ENCODE peak calls at places on chromosomes 12 and 14, in eight cellular contexts. N is prostate gland, B is Peyer's patch, Q is MCF 10A, F is breast epithelium, X is PC-9, H is GM12878, G is transverse colon. T is an unnamed sample.
A peak's percentile ranks its signal among the peaks of the same experiment; 100 is the strongest.

GRCh38 chr14:68380304-68380840 is 412.5 kb downstream of the ZFP36L1 start:
- DNase-seq in N (no peak), B (no peak), Q (no peak), F (no peak), X (no peak), H (peak; percentile 94), G (no peak), T (no peak)

GRCh38 chr14:58749066-58749669 is 111.4 kb downstream of the DACT1 start:
- DNase-seq in N (peak; percentile 13), B (no peak), Q (peak; percentile 83), F (no peak), X (no peak), H (peak; percentile 86), G (peak; percentile 59), T (no peak)

GRCh38 chr12:52675301-52675701 is 4.9 kb downstream of the KRT1 start:
- DNase-seq in N (no peak), B (no peak), Q (no peak), F (no peak), X (no peak), H (no peak), G (no peak), T (no peak)

GRCh38 chr12:52879394-52880351 is 25.2 kb downstream of the KRT8 start:
- DNase-seq in N (peak; percentile 89), B (peak; percentile 89), Q (peak; percentile 94), F (peak; percentile 84), X (peak; percentile 81), H (no peak), G (peak; percentile 85), T (peak; percentile 47)

GRCh38 chr12:59182660-59183455 is 262.6 kb upstream of the LRIG3 start:
- DNase-seq in N (no peak), B (no peak), Q (no peak), F (no peak), X (no peak), H (no peak), G (no peak), T (no peak)

GRCh38 chr14:89384023-89384422 is 33.0 kb downstream of the FOXN3 start:
- DNase-seq in N (no peak), B (no peak), Q (no peak), F (no peak), X (no peak), H (peak; percentile 92), G (peak; percentile 54), T (no peak)

GRCh38 chr12:76028649-76029277 is 2.8 kb downstream of the PHLDA1 start:
- DNase-seq in N (no peak), B (no peak), Q (no peak), F (no peak), X (no peak), H (no peak), G (no peak), T (no peak)

GRCh38 chr14:35215110-35215872 is 76.9 kb upstream of the PSMA6 start:
- DNase-seq in N (no peak), B (no peak), Q (peak; percentile 61), F (no peak), X (no peak), H (no peak), G (no peak), T (no peak)

GRCh38 chr14:55767291-55767690 is 187.3 kb downstream of the KTN1 start:
- DNase-seq in N (no peak), B (no peak), Q (no peak), F (no peak), X (no peak), H (no peak), G (no peak), T (no peak)

GRCh38 chr14:55762595-55763232 is 182.7 kb downstream of the KTN1 start:
- DNase-seq in N (no peak), B (no peak), Q (no peak), F (no peak), X (no peak), H (peak; percentile 21), G (no peak), T (no peak)

GRCh38 chr14:55760801-55761200 is 180.8 kb downstream of the KTN1 start:
- DNase-seq in N (no peak), B (no peak), Q (no peak), F (no peak), X (no peak), H (no peak), G (no peak), T (no peak)

GRCh38 chr14:55766071-55766470 is 186.1 kb downstream of the KTN1 start:
- DNase-seq in N (no peak), B (no peak), Q (no peak), F (no peak), X (no peak), H (no peak), G (no peak), T (no peak)

DNA sequence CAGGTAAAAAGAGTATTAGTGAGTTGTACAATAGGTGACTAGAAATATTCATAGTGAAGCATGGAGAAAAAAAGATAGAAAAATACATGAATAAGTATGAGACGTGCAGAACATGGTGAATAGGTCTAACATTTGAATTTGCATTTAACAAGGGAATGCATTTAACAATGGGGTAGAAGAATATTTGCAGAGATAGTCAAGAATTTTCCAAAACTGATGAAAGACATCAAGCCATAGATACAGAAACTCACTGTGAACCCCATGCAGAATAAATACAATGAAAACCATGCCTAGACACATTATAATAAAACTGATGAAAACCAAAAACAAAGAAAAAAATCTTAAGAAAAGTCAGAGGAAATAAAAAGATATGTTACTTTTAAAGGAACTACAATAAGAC is 184.8 kb downstream of the KTN1 start:
- DNase-seq in N (no peak), B (no peak), Q (no peak), F (no peak), X (no peak), H (no peak), G (no peak), T (no peak)
- TF ChIP-seq CTCF in N (no peak), B (no peak), Q (no peak), F (no peak), X (no peak), H (no peak), G (no peak), T (no peak)

GRCh38 chr14:76408877-76409276 is 32.9 kb downstream of the ESRRB start:
- DNase-seq in N (no peak), B (no peak), Q (no peak), F (no peak), X (no peak), H (no peak), G (no peak), T (no peak)

GRCh38 chr14:76413962-76414665 is 38.2 kb downstream of the ESRRB start:
- DNase-seq in N (no peak), B (no peak), Q (no peak), F (no peak), X (no peak), H (no peak), G (no peak), T (no peak)

GRCh38 chr14:76407449-76408150 is 31.7 kb downstream of the ESRRB start:
- DNase-seq in N (no peak), B (no peak), Q (no peak), F (no peak), X (no peak), H (no peak), G (no peak), T (peak; percentile 26)

GRCh38 chr14:76412501-76412900 is 36.6 kb downstream of the ESRRB start:
- DNase-seq in N (no peak), B (no peak), Q (no peak), F (no peak), X (no peak), H (no peak), G (no peak), T (no peak)

GRCh38 chr14:76413106-76413961 is 37.4 kb downstream of the ESRRB start:
- DNase-seq in N (no peak), B (no peak), Q (no peak), F (no peak), X (no peak), H (no peak), G (no peak), T (no peak)
- TF ChIP-seq CTCF in N (no peak), B (no peak), Q (no peak), F (no peak), X (no peak), H (no peak), G (no peak), T (no peak)

DNA sequence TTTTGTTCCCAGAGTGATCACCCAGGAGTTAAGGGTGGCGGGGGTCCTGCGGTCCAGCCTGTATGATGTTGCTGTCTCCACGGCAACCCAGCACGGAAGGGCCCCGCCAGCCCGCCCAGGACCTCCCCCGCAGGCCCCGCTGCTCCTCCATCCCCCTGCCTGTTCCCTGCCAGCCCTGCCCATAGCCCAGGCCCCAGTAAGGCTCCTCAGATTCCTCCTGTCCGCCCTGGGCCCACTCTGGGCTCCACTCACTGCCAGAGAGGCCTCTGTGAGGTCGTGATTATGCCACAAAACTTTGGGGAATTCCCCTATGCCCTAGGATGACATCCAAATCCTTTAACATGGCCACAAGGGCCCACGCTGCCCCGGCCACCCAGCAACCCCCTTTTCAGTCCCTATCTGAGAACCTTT is 20.8 kb downstream of the HSP90AA1 start:
- DNase-seq in N (no peak), B (no peak), Q (no peak), F (no peak), X (no peak), H (no peak), G (no peak), T (no peak)
- TF ChIP-seq CTCF in N (no peak), B (no peak), Q (no peak), F (no peak), X (no peak), H (no peak), G (no peak), T (no peak)

GRCh38 chr14:70957710-70958109 is 50.5 kb downstream of the PCNX1 start:
- DNase-seq in N (no peak), B (no peak), Q (no peak), F (no peak), X (no peak), H (no peak), G (no peak), T (no peak)

GRCh38 chr14:70956511-70956910 is 49.3 kb downstream of the PCNX1 start:
- DNase-seq in N (no peak), B (no peak), Q (no peak), F (no peak), X (no peak), H (no peak), G (no peak), T (no peak)

GRCh38 chr14:70954068-70954467 is 46.8 kb downstream of the PCNX1 start:
- DNase-seq in N (no peak), B (no peak), Q (no peak), F (no peak), X (no peak), H (no peak), G (no peak), T (no peak)

GRCh38 chr14:70952485-70952884 is 45.2 kb downstream of the PCNX1 start:
- DNase-seq in N (no peak), B (no peak), Q (no peak), F (no peak), X (no peak), H (no peak), G (no peak), T (no peak)

DNA sequence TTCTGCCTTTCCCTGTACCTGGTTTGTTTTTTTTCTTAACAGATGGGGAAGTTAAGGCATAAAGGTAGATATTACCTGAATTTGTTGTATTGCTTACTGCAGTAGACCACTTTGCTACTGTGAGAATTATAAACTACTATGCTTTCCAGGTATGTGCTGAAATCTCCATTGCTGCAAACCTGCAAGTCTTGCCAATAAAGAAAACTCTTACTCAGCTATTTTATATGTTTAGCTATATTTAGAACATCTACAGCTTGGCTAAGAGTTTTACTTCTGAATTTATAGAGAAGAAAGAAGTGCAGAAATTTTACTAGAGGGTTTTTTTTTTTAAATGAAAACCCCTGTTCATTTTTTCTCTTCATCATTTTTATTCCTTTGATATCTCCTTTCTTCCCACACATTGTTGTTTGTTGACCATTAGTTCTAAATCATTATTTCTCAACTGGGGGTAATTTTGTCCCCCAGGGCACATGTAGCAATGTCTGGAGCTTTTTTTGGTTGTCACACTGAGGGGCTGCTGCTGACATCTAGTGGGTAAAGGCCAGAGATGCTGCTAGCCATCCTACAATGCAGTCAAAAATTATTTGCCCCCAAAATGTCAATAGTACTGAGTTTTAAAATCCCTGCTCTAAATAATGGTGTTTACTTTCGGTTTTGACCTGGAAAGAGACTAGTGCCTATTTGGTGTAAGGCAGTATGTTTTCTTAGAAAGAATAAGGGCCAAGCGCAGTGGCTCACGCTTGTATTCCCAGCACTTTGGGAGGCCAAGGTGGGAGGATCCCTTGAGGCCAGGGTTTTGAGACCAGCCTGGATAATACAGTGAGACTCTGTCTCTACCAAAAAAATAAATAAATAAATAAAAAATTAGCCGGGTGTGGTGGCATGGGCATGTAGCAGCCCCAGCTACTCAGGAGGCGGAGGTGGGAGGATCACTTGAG is 48.6 kb downstream of the PCNX1 start:
- DNase-seq in N (no peak), B (no peak), Q (peak; percentile 57), F (no peak), X (peak; percentile 43), H (no peak), G (no peak), T (no peak)
- TF ChIP-seq CTCF in N (no peak), B (no peak), Q (peak; percentile 52), F (peak; percentile 15), X (peak; percentile 66), H (peak; percentile 71), G (peak; percentile 34), T (peak; percentile 52)

T was measured in gastrocnemius medialis.